ENCODE peak calls at places on chromosomes 11 and 22, in nine cellular contexts. O, S, J, P, Q, X, I, E and A are unnamed samples.

GRCh38 chr11:103872748-103873147 is 163.7 kb upstream of the DDI1 start:
- DNase-seq in O (no peak), S (no peak), J (no peak), P (no peak), Q (no peak), X (no peak), I (no peak), E (no peak), A (no peak)

GRCh38 chr22:25156736-25157135 is 42.9 kb upstream of the CRYBB3 start:
- DNase-seq in O (no peak), S (no peak), J (no peak), P (no peak), Q (no peak), X (no peak), I (no peak), E (no peak), A (no peak)

GRCh38 chr11:28674432-28675076 is 566.4 kb downstream of the METTL15 start:
- DNase-seq in O (no peak), S (no peak), J (no peak), P (peak; percentile 64), Q (no peak), X (no peak), I (no peak), E (peak; percentile 81), A (no peak)

GRCh38 chr11:210122-210802 is 2.8 kb downstream of the RIC8A start:
- DNase-seq in O (no peak), S (no peak), J (peak; percentile 13), P (no peak), Q (peak; percentile 59), X (no peak), I (no peak), E (no peak), A (no peak)

GRCh38 chr11:121722431-121723256 is 269.9 kb upstream of the SORL1-AS1 start:
- DNase-seq in O (no peak), S (peak; percentile 87), J (peak; percentile 74), P (peak; percentile 82), Q (no peak), X (no peak), I (peak; percentile 90), E (peak; percentile 92), A (peak; percentile 93)

GRCh38 chr11:69049490-69049867 is 747 bp downstream of the TPCN2 start:
- DNase-seq in O (no peak), S (no peak), J (no peak), P (no peak), Q (no peak), X (no peak), I (peak; percentile 27), E (no peak), A (no peak)

GRCh38 chr11:44777537-44778199 is 50.9 kb downstream of the TSPAN18 start:
- DNase-seq in O (peak; percentile 31), S (no peak), J (peak; percentile 11), P (no peak), Q (no peak), X (no peak), I (no peak), E (peak; percentile 51), A (no peak)

GRCh38 chr22:42649261-42650056 is at the start of gene CYB5R3:
- DNase-seq in O (peak; percentile 94), S (peak; percentile 51), J (peak; percentile 82), P (peak; percentile 93), Q (no peak), X (no peak), I (peak; percentile 83), E (peak; percentile 95), A (peak; percentile 83)

GRCh38 chr22:48843640-48844039 is 984.0 kb downstream of the BRD1 start:
- DNase-seq in O (peak; percentile 47), S (no peak), J (no peak), P (no peak), Q (no peak), X (no peak), I (no peak), E (no peak), A (no peak)

GRCh38 chr11:111347723-111348115 is 31.4 kb downstream of the POU2AF1 start:
- DNase-seq in O (no peak), S (no peak), J (no peak), P (no peak), Q (no peak), X (no peak), I (no peak), E (peak; percentile 8), A (no peak)

GRCh38 chr11:46947399-46948077 is 11.0 kb downstream of the CSTPP1 start:
- DNase-seq in O (no peak), S (no peak), J (no peak), P (peak; percentile 41), Q (no peak), X (no peak), I (peak; percentile 14), E (no peak), A (no peak)

GRCh38 chr11:109946322-109946846 is 146.8 kb upstream of the ZC3H12C start:
- DNase-seq in O (peak; percentile 83), S (peak; percentile 78), J (peak; percentile 86), P (peak; percentile 86), Q (peak; percentile 65), X (peak; percentile 38), I (peak; percentile 90), E (peak; percentile 93), A (peak; percentile 95)

GRCh38 chr11:76203937-76204336 is 2.4 kb downstream of the WNT11 start:
- DNase-seq in O (no peak), S (no peak), J (no peak), P (no peak), Q (no peak), X (no peak), I (no peak), E (no peak), A (no peak)

GRCh38 chr11:496834-497564 is 10.0 kb downstream of the RNH1 start:
- DNase-seq in O (no peak), S (no peak), J (no peak), P (no peak), Q (no peak), X (no peak), I (no peak), E (peak; percentile 66), A (no peak)

GRCh38 chr22:44453441-44454112 is 44.5 kb downstream of the RTL6 start:
- DNase-seq in O (peak; percentile 36), S (no peak), J (no peak), P (no peak), Q (no peak), X (no peak), I (no peak), E (peak; percentile 20), A (no peak)

GRCh38 chr22:44452531-44453420 is 45.3 kb downstream of the RTL6 start:
- DNase-seq in O (peak; percentile 51), S (no peak), J (no peak), P (no peak), Q (no peak), X (no peak), I (no peak), E (peak; percentile 29), A (no peak)

GRCh38 chr22:44455963-44456358 is 42.1 kb downstream of the RTL6 start:
- DNase-seq in O (peak; percentile 4), S (no peak), J (no peak), P (no peak), Q (no peak), X (no peak), I (no peak), E (no peak), A (no peak)

GRCh38 chr22:44455151-44455962 is 42.7 kb downstream of the RTL6 start:
- DNase-seq in O (peak; percentile 82), S (no peak), J (no peak), P (no peak), Q (no peak), X (no peak), I (peak; percentile 22), E (peak; percentile 38), A (no peak)

GRCh38 chr22:44454113-44454769 is 43.8 kb downstream of the RTL6 start:
- DNase-seq in O (peak; percentile 64), S (no peak), J (no peak), P (no peak), Q (no peak), X (no peak), I (no peak), E (peak; percentile 19), A (no peak)
- H3K27ac ChIP-seq in O (no peak overlapping the region), S (no peak overlapping the region), J (no peak overlapping the region), P (no peak overlapping the region), Q (no peak overlapping the region), X (no peak overlapping the region), I (no peak overlapping the region), E (no peak overlapping the region), A (no peak overlapping the region)

DNA sequence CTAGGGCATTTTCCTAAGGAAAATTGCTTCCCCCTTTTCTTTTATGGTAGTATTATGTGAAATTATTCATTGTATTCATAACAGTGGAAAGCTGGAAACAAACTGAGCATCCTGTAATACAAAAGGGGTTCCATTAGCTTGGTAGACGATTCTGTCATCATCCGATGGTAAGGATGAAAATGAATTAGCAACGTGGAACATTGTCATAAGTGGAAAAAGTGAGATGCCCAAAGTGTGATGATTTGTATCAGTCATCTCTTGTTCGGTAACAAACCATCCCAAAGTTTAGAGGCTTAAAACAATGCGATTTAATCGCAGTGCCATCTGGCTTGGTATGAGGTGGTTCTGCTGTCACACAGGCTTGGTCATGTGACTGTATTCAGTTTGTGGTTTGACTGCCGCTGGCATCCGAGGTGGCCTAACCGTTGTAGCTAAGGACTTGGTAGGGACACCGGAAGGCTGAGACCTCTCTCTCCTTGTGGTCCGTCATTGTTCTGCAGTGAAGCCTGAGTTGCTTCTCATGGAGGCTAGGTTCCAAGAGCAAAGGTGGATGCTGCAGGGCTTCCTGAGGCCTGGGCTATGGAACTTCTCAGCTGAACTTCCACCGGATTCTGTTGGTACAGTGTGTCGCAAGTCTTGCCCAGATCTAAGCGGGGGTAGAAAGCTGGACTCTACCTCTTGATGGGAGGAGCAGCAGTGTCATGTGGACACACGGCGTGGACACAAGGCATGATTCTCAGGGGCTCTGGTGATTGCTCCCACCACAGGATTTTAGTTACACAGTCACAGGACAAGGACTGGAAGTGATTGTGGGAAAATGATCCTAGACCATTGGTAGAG is 36.2 kb downstream of the BCR start:
- DNase-seq in O (peak; percentile 77), S (peak; percentile 92), J (no peak), P (no peak), Q (no peak), X (no peak), I (no peak), E (no peak), A (peak; percentile 17)
- H3K27me3 ChIP-seq in O (no peaks in the 10 kb centered on the region), S (no peaks in the 10 kb centered on the region), J (no peaks in the 10 kb centered on the region), P (no peaks in the 10 kb centered on the region), Q (no peaks in the 10 kb centered on the region), X (no peaks in the 10 kb centered on the region), I (no peaks in the 10 kb centered on the region), E (no peaks in the 10 kb centered on the region), A (no peaks in the 10 kb centered on the region)

DNA sequence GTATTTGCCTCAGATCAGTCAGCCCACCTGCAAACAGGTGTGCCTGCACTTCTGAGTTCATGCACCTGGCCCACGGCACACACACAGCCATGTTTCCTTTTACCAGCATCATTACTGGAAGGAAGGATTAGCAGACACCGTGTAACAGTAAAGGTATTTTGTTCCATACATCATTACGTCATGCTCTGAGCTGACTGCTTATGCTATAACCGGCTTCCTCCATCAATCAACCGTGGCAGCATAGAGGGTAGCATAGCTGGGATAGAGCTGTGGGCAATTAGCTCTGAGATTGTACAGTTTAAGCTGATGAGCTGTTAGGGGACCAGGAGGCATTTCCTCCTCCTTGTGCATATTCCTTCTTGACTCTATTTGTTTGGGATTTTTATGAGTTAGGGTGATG is 102.4 kb downstream of the ME3 start:
- DNase-seq in O (no peak), S (no peak), J (no peak), P (peak; percentile 0), Q (no peak), X (no peak), I (no peak), E (no peak), A (no peak)
- TF ChIP-seq CTCF in O (no peak), S (no peak), J (no peak), P (no peak), Q (no peak), X (no peak), I (no peak), E (no peak), A (no peak)

GRCh38 chr11:62610814-62611704 is 1.5 kb downstream of the EML3 start:
- DNase-seq in O (peak; percentile 81), S (no peak), J (no peak), P (no peak), Q (no peak), X (no peak), I (no peak), E (no peak), A (no peak)
- H3K27ac ChIP-seq in O (peak overlapping the region; percentile 95), S (peak overlapping the region; percentile 64), J (peak overlapping the region; percentile 93), P (no peak overlapping the region), Q (no peak overlapping the region), X (peak overlapping the region; percentile 48), I (peak overlapping the region; percentile 94), E (no peak overlapping the region), A (no peak overlapping the region)